ENCODE peak calls at places on chromosomes 2 and 18, in seven cellular contexts. K, W, V, J, B, X and O are unnamed samples.

GRCh38 chr2:26745609-26746327 is 18.3 kb upstream of the SLC35F6 start:
- DNase-seq in B (peak; percentile 69), V (peak; percentile 82), K (no peak), W (peak; percentile 82), J (peak; percentile 78), X (peak; percentile 82), O (no peak)

GRCh38 chr18:48340502-48340901 is 68.7 kb downstream of the ZBTB7C start:
- DNase-seq in W (no peak), K (no peak), J (no peak), X (no peak), B (no peak), V (no peak), O (no peak)

GRCh38 chr18:48835745-48836191 is 115.0 kb downstream of the SMAD7 start:
- DNase-seq in V (peak; percentile 43), X (peak; percentile 43), B (no peak), J (no peak), K (no peak), W (no peak), O (no peak)

GRCh38 chr2:207085110-207085509 is 80.6 kb downstream of the KLF7 start:
- DNase-seq in X (no peak), B (no peak), J (no peak), K (no peak), V (no peak), W (no peak), O (no peak)

GRCh38 chr2:152336103-152336853 is 1.3 kb downstream of the FMNL2 start:
- DNase-seq in X (peak; percentile 66), W (peak; percentile 62), K (no peak), V (peak; percentile 80), B (peak; percentile 72), J (peak; percentile 47), O (peak; percentile 69)

GRCh38 chr2:33018271-33018670 is 71.5 kb downstream of the LTBP1 start:
- DNase-seq in W (no peak), V (no peak), B (no peak), J (no peak), K (no peak), X (no peak), O (no peak)

GRCh38 chr2:96326564-96326963 is 1.4 kb downstream of the ITPRIPL1 start:
- DNase-seq in K (no peak), B (no peak), W (no peak), V (no peak), J (no peak), X (no peak), O (no peak)

GRCh38 chr2:239600650-239601049 is 199.8 kb upstream of the HDAC4 start:
- DNase-seq in K (no peak), X (peak; percentile 24), J (no peak), B (no peak), V (peak; percentile 32), W (no peak), O (no peak)

GRCh38 chr18:53946561-53946960 is 277.9 kb downstream of the MBD2 start:
- DNase-seq in V (no peak), X (no peak), K (peak; percentile 44), B (no peak), W (no peak), J (no peak), O (no peak)

GRCh38 chr2:133717497-133717896 is 149.2 kb upstream of the NCKAP5 start:
- DNase-seq in B (no peak), V (no peak), X (no peak), W (no peak), J (no peak), K (no peak), O (no peak)

GRCh38 chr18:12848405-12848804 is 35.6 kb downstream of the PTPN2 start:
- DNase-seq in B (no peak), V (no peak), W (no peak), K (no peak), J (no peak), X (no peak), O (no peak)

GRCh38 chr2:101152195-101153076 is 1.3 kb upstream of the TBC1D8 start:
- DNase-seq in X (peak; percentile 66), V (peak; percentile 70), B (peak; percentile 80), K (no peak), J (peak; percentile 8), W (peak; percentile 34), O (peak; percentile 35)

GRCh38 chr2:8551622-8552074 is 130.2 kb upstream of the ID2 start:
- DNase-seq in J (no peak), W (no peak), X (no peak), K (no peak), V (no peak), B (peak; percentile 2), O (no peak)

GRCh38 chr18:25247725-25248124 is 104.2 kb downstream of the ZNF521 start:
- DNase-seq in W (no peak), K (no peak), X (no peak), J (peak; percentile 77), V (no peak), B (no peak), O (no peak)

GRCh38 chr2:85924522-85924921 is 35.7 kb upstream of the ST3GAL5 start:
- DNase-seq in B (peak; percentile 69), J (peak; percentile 51), K (no peak), X (no peak), W (peak; percentile 60), V (no peak), O (no peak)

GRCh38 chr2:32838418-32838817 is 108.3 kb upstream of the LTBP1 start:
- DNase-seq in B (no peak), W (no peak), X (no peak), K (no peak), V (no peak), J (no peak), O (no peak)

GRCh38 chr2:168976034-168976654 is 55.0 kb downstream of the ABCB11 start:
- DNase-seq in W (no peak), J (no peak), X (no peak), V (no peak), K (no peak), B (no peak), O (no peak)

GRCh38 chr18:37362158-37362890 is 203.3 kb downstream of the CELF4 start:
- DNase-seq in K (no peak), W (no peak), B (no peak), X (no peak), V (no peak), J (no peak), O (no peak)

GRCh38 chr2:170771049-170771937 is 1.1 kb downstream of the ERICH2 start:
- DNase-seq in X (no peak), V (no peak), J (peak; percentile 15), K (no peak), B (no peak), W (no peak), O (peak; percentile 43)

GRCh38 chr2:195560209-195560907 is 96.7 kb upstream of the SLC39A10 start:
- DNase-seq in J (peak; percentile 53), W (no peak), K (no peak), B (no peak), V (no peak), X (no peak), O (no peak)

GRCh38 chr2:195562624-195563566 is 94.1 kb upstream of the SLC39A10 start:
- DNase-seq in X (no peak), B (no peak), V (no peak), K (no peak), J (peak; percentile 42), W (no peak), O (no peak)

GRCh38 chr2:195566201-195566600 is 90.8 kb upstream of the SLC39A10 start:
- DNase-seq in B (no peak), W (no peak), X (no peak), K (no peak), V (no peak), J (no peak), O (no peak)

GRCh38 chr2:195561205-195562032 is 95.6 kb upstream of the SLC39A10 start:
- DNase-seq in K (peak; percentile 51), X (no peak), V (no peak), J (peak; percentile 99), W (no peak), B (no peak), O (peak; percentile 63)

DNA sequence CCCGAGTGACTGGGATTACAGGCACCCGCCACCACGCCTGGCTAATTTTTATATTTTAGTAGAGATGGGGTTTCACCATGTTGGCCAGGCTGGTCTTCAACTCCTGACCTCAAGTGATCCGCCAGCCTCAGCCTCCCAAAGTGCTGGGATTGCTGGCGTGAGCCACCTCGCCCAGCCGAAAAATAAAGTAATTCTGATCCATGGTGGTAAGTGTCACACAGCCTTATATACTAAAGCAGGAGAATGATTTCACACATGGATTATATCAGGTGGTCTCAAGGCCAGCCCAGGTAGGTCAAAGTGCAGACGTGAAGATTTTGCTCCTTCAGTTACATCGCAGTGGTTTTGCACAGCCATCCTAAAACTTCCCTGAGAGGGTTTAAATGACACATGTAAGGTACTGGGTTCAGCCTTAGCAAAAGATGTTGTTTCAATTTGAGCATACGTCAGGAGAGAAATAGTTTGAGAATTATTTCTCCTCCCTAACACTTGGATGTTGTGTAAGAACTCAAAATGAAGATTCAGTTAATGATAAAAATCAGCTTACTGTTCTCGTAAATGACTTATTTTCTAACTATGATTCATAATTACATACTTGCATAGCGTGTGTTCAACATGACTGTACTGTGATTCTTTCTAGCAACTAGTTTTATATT is 93.0 kb upstream of the SLC39A10 start:
- DNase-seq in J (peak; percentile 90), B (no peak), V (no peak), X (no peak), K (no peak), W (no peak), O (no peak)
- TF ChIP-seq CTCF in J (no peak), B (no peak), V (no peak), X (no peak), K (no peak), W (no peak), O (no peak)

GRCh38 chr2:217222511-217222910 is 362.6 kb upstream of the TNP1 start:
- DNase-seq in X (no peak), B (no peak), W (no peak), V (no peak), J (peak; percentile 36), K (no peak), O (peak; percentile 81)
- H3K27me3 ChIP-seq in X (no peaks in the 10 kb centered on the region), B (no peaks in the 10 kb centered on the region), W (no peaks in the 10 kb centered on the region), V (no peaks in the 10 kb centered on the region), J (no peaks in the 10 kb centered on the region), K (no peaks in the 10 kb centered on the region), O (no peaks in the 10 kb centered on the region)

GRCh38 chr2:1972948-1973347 is 228.6 kb upstream of the PXDN start:
- DNase-seq in K (no peak), X (no peak), B (no peak), J (no peak), V (no peak), W (no peak), O (no peak)

GRCh38 chr2:1969701-1970015 is 225.3 kb upstream of the PXDN start:
- DNase-seq in W (no peak), K (no peak), B (no peak), X (no peak), V (no peak), J (no peak), O (no peak)

GRCh38 chr2:1970341-1970740 is 226.0 kb upstream of the PXDN start:
- DNase-seq in J (no peak), V (no peak), X (no peak), K (no peak), W (no peak), B (no peak), O (no peak)

GRCh38 chr2:1972428-1972827 is 228.1 kb upstream of the PXDN start:
- DNase-seq in B (no peak), X (no peak), J (no peak), V (no peak), W (no peak), K (no peak), O (no peak)

GRCh38 chr2:1971124-1971523 is 226.8 kb upstream of the PXDN start:
- DNase-seq in B (no peak), W (no peak), K (no peak), J (no peak), X (no peak), V (no peak), O (no peak)
- TF ChIP-seq CTCF in B (no peak), W (no peak), K (no peak), J (no peak), X (no peak), V (no peak), O (no peak)

GRCh38 chr2:235240574-235240973 is 253.3 kb upstream of the AGAP1 start:
- DNase-seq in X (no peak), W (no peak), J (no peak), B (no peak), V (no peak), K (no peak), O (no peak)
- H3K27me3 ChIP-seq in X (no peaks in the 10 kb centered on the region), W (peaks cover 6% of the 10 kb centered on the region), J (peaks cover 21% of the 10 kb centered on the region), B (no peaks in the 10 kb centered on the region), V (no peaks in the 10 kb centered on the region), K (no peaks in the 10 kb centered on the region), O (no peaks in the 10 kb centered on the region)